ENCODE peak calls at places on chromosomes 5 and 9, in eight cellular contexts. I is HFFc6, Z is mucosa of descending colon, T is AG04450, F is kidney, G is heart left ventricle, A is mesothelial cell of epicardium, H is lung. B is an unnamed sample.
A peak's percentile ranks its signal among the peaks of the same experiment; 100 is the strongest.

GRCh38 chr9:72013188-72013877 is 47.1 kb downstream of the C9orf57 start:
- DNase-seq in I (no peak), Z (no peak), T (no peak), F (no peak), G (no peak), A (no peak), H (no peak), B (no peak)

GRCh38 chr5:7742241-7742656 is 108.7 kb downstream of the CFAP90 start:
- DNase-seq in I (no peak), Z (no peak), T (no peak), F (no peak), G (no peak), A (no peak), H (no peak), B (no peak)

GRCh38 chr5:84494453-84494852 is 109.8 kb upstream of the EDIL3 start:
- DNase-seq in I (no peak), Z (no peak), T (peak; percentile 63), F (no peak), G (no peak), A (no peak), H (no peak), B (no peak)

GRCh38 chr5:173562451-173562850 is 54.0 kb downstream of the BOD1 start:
- DNase-seq in I (no peak), Z (no peak), T (no peak), F (no peak), G (no peak), A (no peak), H (no peak), B (no peak)

GRCh38 chr5:17896605-17897004 is 262.3 kb downstream of the TAF11L14 start:
- DNase-seq in I (no peak), Z (no peak), T (no peak), F (no peak), G (no peak), A (no peak), H (no peak), B (no peak)

GRCh38 chr9:127680226-127680625 is 26.6 kb upstream of the CFAP157 start:
- DNase-seq in I (no peak), Z (no peak), T (no peak), F (no peak), G (no peak), A (no peak), H (no peak), B (no peak)

GRCh38 chr5:53361708-53362107 is 118.7 kb upstream of the FST start:
- DNase-seq in I (no peak), Z (no peak), T (no peak), F (no peak), G (no peak), A (no peak), H (no peak), B (no peak)

GRCh38 chr5:56759521-56759920 is 55.8 kb upstream of the MAP3K1 start:
- DNase-seq in I (no peak), Z (no peak), T (no peak), F (no peak), G (peak; percentile 38), A (no peak), H (no peak), B (no peak)

DNA sequence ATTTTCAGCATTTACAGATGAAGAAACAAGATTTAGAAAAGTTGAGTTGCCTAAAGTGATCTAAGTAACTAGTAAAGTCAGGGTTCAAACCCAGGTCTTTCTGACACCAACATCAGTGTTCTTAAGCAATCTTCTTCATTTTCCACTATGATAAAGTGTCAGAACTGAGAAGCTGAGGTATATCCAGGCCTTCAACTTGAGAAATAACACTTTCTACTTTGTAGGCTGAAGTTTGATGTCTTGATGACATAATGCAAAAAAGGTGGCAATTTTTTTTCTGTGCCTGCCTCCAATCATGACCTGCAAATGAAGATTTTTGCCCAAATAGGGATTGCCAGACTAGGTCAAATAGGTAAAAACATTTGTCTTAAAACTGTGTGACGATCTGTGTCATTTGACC is 81.3 kb downstream of the NR3C1 start:
- DNase-seq in I (no peak), Z (no peak), T (no peak), F (no peak), G (no peak), A (no peak), H (no peak), B (no peak)
- TF ChIP-seq CTCF in I (no peak), Z (no peak), T (no peak), F (no peak), G (no peak), A (no peak), H (no peak), B (no peak)

DNA sequence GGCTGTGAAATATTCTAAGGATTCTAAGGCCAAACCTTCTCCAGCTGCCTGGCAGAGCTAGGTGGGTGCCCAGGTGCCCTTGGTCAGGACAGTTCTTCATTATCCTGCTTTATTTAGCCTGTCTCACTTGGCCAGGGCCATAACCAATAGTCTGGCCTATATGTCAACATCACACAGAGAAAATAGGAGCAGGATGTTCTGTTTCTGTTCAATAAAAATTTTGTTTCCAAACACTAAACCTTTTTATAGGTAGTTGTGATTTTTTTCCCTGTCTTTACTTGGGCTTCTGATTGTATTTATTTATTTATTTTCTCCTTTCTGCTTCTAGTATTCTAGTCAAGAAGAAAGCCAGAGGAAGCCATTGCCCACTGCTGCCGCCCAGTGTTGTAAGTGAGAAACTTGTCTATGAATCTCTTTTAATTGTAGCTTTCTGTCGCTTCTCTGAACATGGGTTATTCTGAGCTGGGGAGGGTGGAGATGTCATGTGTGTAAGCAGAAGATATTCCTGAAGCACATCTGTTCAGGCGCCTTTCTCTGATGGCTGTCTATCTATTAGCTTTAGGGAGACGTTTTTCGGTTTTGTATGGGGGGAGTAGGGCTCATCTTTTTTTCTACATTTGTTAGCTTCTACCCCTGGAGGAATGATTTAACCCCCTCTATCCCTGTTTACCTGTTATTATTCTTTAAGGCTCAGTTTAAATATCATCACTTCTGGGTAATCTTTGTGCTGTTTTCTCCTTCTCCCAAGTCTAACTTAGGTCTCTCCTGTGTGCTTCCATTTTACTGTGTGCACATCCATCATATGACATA is 97.1 kb downstream of the UNC13B start:
- DNase-seq in I (peak; percentile 68), Z (peak; percentile 83), T (peak; percentile 34), F (peak; percentile 85), G (peak; percentile 62), A (peak; percentile 51), H (peak; percentile 75), B (peak; percentile 71)
- TF ChIP-seq CTCF in I (peak; percentile 82), Z (peak; percentile 40), T (peak; percentile 85), F (peak; percentile 60), G (peak; percentile 70), A (peak; percentile 49), H (peak; percentile 46), B (peak; percentile 42)

GRCh38 chr9:87542180-87542579 is 44.5 kb downstream of the DAPK1 start:
- DNase-seq in I (no peak), Z (no peak), T (no peak), F (no peak), G (no peak), A (no peak), H (no peak), B (no peak)

GRCh38 chr9:87543251-87543650 is 45.6 kb downstream of the DAPK1 start:
- DNase-seq in I (no peak), Z (no peak), T (no peak), F (no peak), G (no peak), A (no peak), H (no peak), B (no peak)

GRCh38 chr9:87541663-87542062 is 44.0 kb downstream of the DAPK1 start:
- DNase-seq in I (no peak), Z (no peak), T (no peak), F (no peak), G (no peak), A (no peak), H (no peak), B (no peak)

GRCh38 chr9:87537625-87538024 is 40.0 kb downstream of the DAPK1 start:
- DNase-seq in I (no peak), Z (no peak), T (no peak), F (no peak), G (no peak), A (no peak), H (no peak), B (peak; percentile 57)

DNA sequence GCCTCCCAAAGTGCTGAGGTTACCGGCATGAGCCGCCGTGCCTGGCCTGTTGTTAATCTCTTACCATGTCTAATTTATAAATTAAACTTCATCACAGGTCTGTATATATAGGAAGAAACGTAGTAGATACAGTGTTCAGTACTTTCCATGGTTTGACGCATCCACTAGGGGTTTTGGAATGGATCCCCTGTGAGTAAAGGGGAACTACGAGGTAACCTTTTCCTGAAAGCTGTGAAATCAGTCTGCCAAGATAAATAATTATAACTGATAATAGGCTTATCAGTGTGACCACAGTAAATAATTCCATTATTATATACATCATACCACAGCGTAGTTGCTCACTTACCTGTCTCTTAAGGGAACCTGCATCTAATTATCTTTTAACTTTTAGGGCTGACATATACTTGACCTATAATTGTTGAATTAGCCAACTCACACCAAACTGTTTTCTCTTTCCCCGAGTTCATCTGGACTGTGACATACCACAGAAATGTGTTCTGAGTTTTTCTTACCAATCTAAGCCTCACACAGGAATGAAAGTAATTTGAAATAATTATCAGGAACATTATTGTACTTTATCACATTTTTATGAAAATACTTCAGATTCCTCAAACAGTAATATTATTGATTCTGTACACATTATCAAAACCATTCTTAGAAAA is 42.9 kb downstream of the DAPK1 start:
- DNase-seq in I (no peak), Z (no peak), T (no peak), F (no peak), G (no peak), A (no peak), H (no peak), B (no peak)
- TF ChIP-seq CTCF in I (no peak), Z (no peak), T (no peak), F (no peak), G (no peak), A (no peak), H (no peak), B (no peak)

GRCh38 chr9:136089697-136090045 is 5.4 kb downstream of the NACC2 start:
- DNase-seq in I (peak; percentile 22), Z (no peak), T (no peak), F (no peak), G (no peak), A (no peak), H (no peak), B (no peak)

GRCh38 chr9:136090768-136091581 is 4.1 kb downstream of the NACC2 start:
- DNase-seq in I (no peak), Z (no peak), T (no peak), F (peak; percentile 77), G (peak; percentile 73), A (no peak), H (no peak), B (peak; percentile 15)

GRCh38 chr9:136088939-136089696 is 6.0 kb downstream of the NACC2 start:
- DNase-seq in I (no peak), Z (no peak), T (no peak), F (peak; percentile 80), G (peak; percentile 28), A (no peak), H (no peak), B (peak; percentile 13)

GRCh38 chr9:136091582-136092352 is 3.3 kb downstream of the NACC2 start:
- DNase-seq in I (no peak), Z (no peak), T (no peak), F (peak; percentile 72), G (peak; percentile 23), A (no peak), H (no peak), B (peak; percentile 15)

DNA sequence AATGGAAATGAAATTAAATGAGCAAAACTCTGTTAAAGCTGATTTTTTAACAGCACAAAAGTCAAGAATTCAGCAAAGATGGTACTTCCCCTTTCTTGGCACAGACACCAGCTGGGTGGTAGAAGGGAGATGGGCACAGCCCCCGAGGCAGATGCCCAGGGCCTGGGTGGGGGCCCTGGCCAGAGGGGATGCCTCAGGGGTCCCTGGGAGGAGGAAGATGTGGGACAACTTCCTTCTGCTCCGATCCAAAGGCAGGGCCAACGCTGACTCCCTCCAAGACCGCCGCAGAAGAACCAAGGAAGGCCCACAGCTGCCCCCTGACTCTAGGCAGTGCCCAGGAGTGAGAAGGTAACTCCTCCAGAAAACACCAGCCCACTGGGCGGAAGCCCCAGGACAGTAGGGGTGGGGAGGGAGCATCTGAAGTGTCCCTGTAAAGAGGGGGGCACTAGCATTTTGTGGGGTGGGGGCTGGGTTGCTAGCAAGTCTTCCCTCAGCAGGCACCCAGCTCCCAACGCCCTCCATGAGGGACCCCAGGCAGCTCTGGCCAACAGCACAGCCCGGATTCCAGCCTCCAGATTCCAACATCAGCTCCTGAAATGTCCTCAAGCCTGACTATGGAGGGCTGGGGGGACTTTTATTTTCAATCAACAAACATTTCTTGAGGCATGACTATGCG is 4.9 kb downstream of the NACC2 start:
- DNase-seq in I (no peak), Z (no peak), T (no peak), F (peak; percentile 61), G (peak; percentile 25), A (no peak), H (no peak), B (no peak)
- TF ChIP-seq CTCF in I (no peak), Z (no peak), T (no peak), F (no peak), G (no peak), A (no peak), H (no peak), B (no peak)